ENCODE peak calls at places on chromosomes 3 and 15, in four cellular contexts. One of them, this sample, is unnamed.

GRCh38 chr3:184230603-184231528 is 1.5 kb downstream of the VWA5B2 start:
- DNase-seq in K562: no peak
- DNase-seq in SK-N-SH: peak; percentile 63
- DNase-seq in GM12878: no peak
- DNase-seq in this sample: peak; percentile 48

GRCh38 chr3:98545940-98546339 is 14.2 kb downstream of the GPR15 start:
- DNase-seq in K562: no peak
- DNase-seq in GM12878: no peak
- DNase-seq in SK-N-SH: no peak
- DNase-seq in this sample: no peak

GRCh38 chr15:74725241-74725774 is at the start of gene CYP1A1:
- DNase-seq in K562: no peak
- DNase-seq in GM12878: no peak
- DNase-seq in SK-N-SH: peak; percentile 69
- DNase-seq in this sample: peak; percentile 62

GRCh38 chr3:29384640-29385039 is 103.8 kb downstream of the RBMS3 start:
- DNase-seq in SK-N-SH: peak; percentile 34
- DNase-seq in GM12878: no peak
- DNase-seq in K562: no peak
- DNase-seq in this sample: no peak

GRCh38 chr3:146380052-146380451 is 89.3 kb downstream of the PLSCR2 start:
- DNase-seq in K562: no peak
- DNase-seq in SK-N-SH: no peak
- DNase-seq in GM12878: no peak
- DNase-seq in this sample: no peak

GRCh38 chr15:31439328-31439727 is 112.7 kb downstream of the KLF13 start:
- DNase-seq in SK-N-SH: no peak
- DNase-seq in GM12878: no peak
- DNase-seq in K562: peak; percentile 43
- DNase-seq in this sample: peak; percentile 48

GRCh38 chr3:133942761-133943535 is 47.3 kb upstream of the RAB6B start:
- DNase-seq in K562: no peak
- DNase-seq in GM12878: no peak
- DNase-seq in SK-N-SH: no peak
- DNase-seq in this sample: no peak

GRCh38 chr15:66838671-66839239 is 136.7 kb downstream of the SMAD6 start:
- DNase-seq in SK-N-SH: peak; percentile 69
- DNase-seq in GM12878: no peak
- DNase-seq in K562: peak; percentile 61
- DNase-seq in this sample: no peak

GRCh38 chr3:32366638-32367368 is 24.9 kb upstream of the CMTM7 start:
- DNase-seq in SK-N-SH: no peak
- DNase-seq in K562: no peak
- DNase-seq in GM12878: no peak
- DNase-seq in this sample: no peak

GRCh38 chr3:126154391-126155279 is 25.8 kb downstream of the ALDH1L1 start:
- DNase-seq in GM12878: no peak
- DNase-seq in K562: no peak
- DNase-seq in SK-N-SH: no peak
- DNase-seq in this sample: no peak

GRCh38 chr3:29642393-29643033 is 361.6 kb downstream of the RBMS3 start:
- DNase-seq in GM12878: no peak
- DNase-seq in K562: no peak
- DNase-seq in SK-N-SH: peak; percentile 17
- DNase-seq in this sample: no peak

GRCh38 chr3:189292667-189293478 is 121.1 kb downstream of the TPRG1 start:
- DNase-seq in SK-N-SH: no peak
- DNase-seq in K562: no peak
- DNase-seq in GM12878: no peak
- DNase-seq in this sample: no peak

GRCh38 chr15:80684697-80685096 is 10.4 kb upstream of the ABHD17C start:
- DNase-seq in K562: no peak
- DNase-seq in GM12878: no peak
- DNase-seq in SK-N-SH: no peak
- DNase-seq in this sample: no peak

GRCh38 chr3:83968386-83968785 is 990.4 kb upstream of the CADM2 start:
- DNase-seq in SK-N-SH: no peak
- DNase-seq in K562: no peak
- DNase-seq in GM12878: no peak
- DNase-seq in this sample: no peak

GRCh38 chr3:147372525-147373027 is 33.8 kb downstream of the ZIC4 start:
- DNase-seq in SK-N-SH: no peak
- DNase-seq in GM12878: no peak
- DNase-seq in K562: no peak
- DNase-seq in this sample: no peak

GRCh38 chr15:89781055-89781454 is 4.9 kb downstream of the MESP2 start:
- DNase-seq in GM12878: no peak
- DNase-seq in SK-N-SH: no peak
- DNase-seq in K562: no peak
- DNase-seq in this sample: no peak

GRCh38 chr3:124599779-124600693 is 130.2 kb upstream of the UMPS start:
- DNase-seq in SK-N-SH: no peak
- DNase-seq in K562: no peak
- DNase-seq in GM12878: no peak
- DNase-seq in this sample: no peak

GRCh38 chr3:185225523-185225922 is 28.3 kb downstream of the EHHADH start:
- DNase-seq in GM12878: no peak
- DNase-seq in K562: no peak
- DNase-seq in SK-N-SH: no peak
- DNase-seq in this sample: no peak

GRCh38 chr3:69016901-69017300 is 3.4 kb upstream of the EOGT start:
- DNase-seq in K562: no peak
- DNase-seq in GM12878: no peak
- DNase-seq in SK-N-SH: no peak
- DNase-seq in this sample: no peak

GRCh38 chr3:2714856-2715255 is 395.3 kb downstream of the IL5RA start:
- DNase-seq in K562: no peak
- DNase-seq in SK-N-SH: no peak
- DNase-seq in GM12878: no peak
- DNase-seq in this sample: no peak

GRCh38 chr3:127485396-127486170 is 105.0 kb downstream of the TPRA1 start:
- DNase-seq in K562: no peak
- DNase-seq in GM12878: no peak
- DNase-seq in SK-N-SH: no peak
- DNase-seq in this sample: no peak

GRCh38 chr3:186432944-186433732 is 71.1 kb upstream of the DGKG start:
- DNase-seq in K562: no peak
- DNase-seq in GM12878: no peak
- DNase-seq in SK-N-SH: no peak
- DNase-seq in this sample: no peak

GRCh38 chr3:186421946-186422345 is 59.9 kb upstream of the DGKG start:
- DNase-seq in K562: no peak
- DNase-seq in GM12878: no peak
- DNase-seq in SK-N-SH: no peak
- DNase-seq in this sample: no peak

GRCh38 chr3:186432189-186432588 is 70.2 kb upstream of the DGKG start:
- DNase-seq in K562: no peak
- DNase-seq in GM12878: no peak
- DNase-seq in SK-N-SH: peak; percentile 62
- DNase-seq in this sample: no peak

GRCh38 chr3:186425788-186426730 is 64.0 kb upstream of the DGKG start:
- DNase-seq in SK-N-SH: no peak
- DNase-seq in GM12878: no peak
- DNase-seq in K562: peak; percentile 34
- DNase-seq in this sample: no peak

GRCh38 chr3:186427627-186428026 is 65.6 kb upstream of the DGKG start:
- DNase-seq in K562: no peak
- DNase-seq in SK-N-SH: peak; percentile 34
- DNase-seq in GM12878: no peak
- DNase-seq in this sample: no peak
- TF ChIP-seq USF1 in K562: no peak
- TF ChIP-seq USF1 in SK-N-SH: no peak
- TF ChIP-seq USF1 in GM12878: no peak
- TF ChIP-seq USF1 in this sample: no peak

DNA sequence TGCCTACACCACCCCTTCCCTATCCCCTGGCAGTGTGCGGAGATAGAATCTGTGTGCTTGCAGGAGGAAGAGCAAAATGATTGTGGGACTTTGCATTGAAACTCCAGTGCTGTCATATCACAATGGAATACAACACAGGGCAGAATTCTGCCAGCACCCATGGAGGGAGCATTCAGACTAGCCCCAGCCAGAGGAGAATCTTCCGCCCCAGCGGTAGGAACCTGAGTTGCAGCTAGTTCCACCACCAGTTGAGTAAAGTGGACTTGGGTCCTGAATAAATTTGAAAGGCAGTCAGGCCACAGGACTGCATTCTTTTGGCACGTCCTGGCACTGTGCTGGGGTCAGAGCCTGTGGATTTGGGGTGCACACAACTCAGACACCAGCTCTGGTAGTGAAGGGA is 27.5 kb downstream of the NCBP2 start:
- DNase-seq in GM12878: no peak
- DNase-seq in K562: no peak
- DNase-seq in SK-N-SH: no peak
- DNase-seq in this sample: peak; percentile 28
- TF ChIP-seq USF1 in GM12878: no peak
- TF ChIP-seq USF1 in K562: no peak
- TF ChIP-seq USF1 in SK-N-SH: no peak
- TF ChIP-seq USF1 in this sample: no peak

GRCh38 chr3:10962481-10963036 is 30.0 kb upstream of the SLC6A1 start:
- DNase-seq in GM12878: no peak
- DNase-seq in K562: no peak
- DNase-seq in SK-N-SH: no peak
- DNase-seq in this sample: no peak
- TF ChIP-seq USF1 in GM12878: no peak
- TF ChIP-seq USF1 in K562: no peak
- TF ChIP-seq USF1 in SK-N-SH: no peak
- TF ChIP-seq USF1 in this sample: no peak

GRCh38 chr3:55331524-55331923 is 155.6 kb downstream of the WNT5A start:
- DNase-seq in GM12878: no peak
- DNase-seq in SK-N-SH: no peak
- DNase-seq in K562: no peak
- DNase-seq in this sample: no peak

GRCh38 chr3:55332191-55332590 is 154.9 kb downstream of the WNT5A start:
- DNase-seq in K562: no peak
- DNase-seq in SK-N-SH: no peak
- DNase-seq in GM12878: no peak
- DNase-seq in this sample: no peak

GRCh38 chr3:55330756-55331155 is 156.3 kb downstream of the WNT5A start:
- DNase-seq in GM12878: no peak
- DNase-seq in K562: no peak
- DNase-seq in SK-N-SH: no peak
- DNase-seq in this sample: no peak

GRCh38 chr3:55333923-55334322 is 153.2 kb downstream of the WNT5A start:
- DNase-seq in K562: no peak
- DNase-seq in GM12878: no peak
- DNase-seq in SK-N-SH: no peak
- DNase-seq in this sample: no peak

DNA sequence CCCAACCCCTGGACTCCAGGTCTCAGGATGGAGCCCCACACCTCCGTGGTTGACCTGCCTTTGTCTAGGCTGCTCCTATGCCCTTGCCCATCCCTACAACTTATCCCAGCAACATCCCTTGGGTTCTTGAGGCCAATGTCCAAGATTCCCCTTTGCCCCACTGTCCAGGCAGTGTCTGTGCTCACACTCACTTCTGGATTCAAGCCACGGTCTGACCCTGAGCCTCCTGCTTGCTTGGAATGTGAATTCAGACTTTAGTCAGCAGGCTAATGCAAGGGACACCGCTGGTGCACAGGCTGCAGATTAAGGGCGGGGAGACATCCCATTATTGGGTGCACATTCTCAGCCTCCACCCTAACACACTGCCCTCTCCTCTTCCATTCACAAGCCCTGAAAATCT is 154.1 kb downstream of the WNT5A start:
- DNase-seq in K562: no peak
- DNase-seq in SK-N-SH: no peak
- DNase-seq in GM12878: no peak
- DNase-seq in this sample: no peak
- TF ChIP-seq USF1 in K562: no peak
- TF ChIP-seq USF1 in SK-N-SH: no peak
- TF ChIP-seq USF1 in GM12878: no peak
- TF ChIP-seq USF1 in this sample: no peak

GRCh38 chr15:64782751-64783150 is 7.4 kb upstream of the RBPMS2 start:
- DNase-seq in SK-N-SH: no peak
- DNase-seq in K562: no peak
- DNase-seq in GM12878: no peak
- DNase-seq in this sample: no peak

GRCh38 chr15:64779024-64779423 is 3.6 kb upstream of the RBPMS2 start:
- DNase-seq in SK-N-SH: no peak
- DNase-seq in K562: no peak
- DNase-seq in GM12878: no peak
- DNase-seq in this sample: no peak

GRCh38 chr15:64779630-64780029 is 4.2 kb upstream of the RBPMS2 start:
- DNase-seq in K562: no peak
- DNase-seq in SK-N-SH: no peak
- DNase-seq in GM12878: no peak
- DNase-seq in this sample: no peak

GRCh38 chr15:64781299-64781698 is 5.9 kb upstream of the RBPMS2 start:
- DNase-seq in GM12878: no peak
- DNase-seq in SK-N-SH: no peak
- DNase-seq in K562: no peak
- DNase-seq in this sample: no peak

DNA sequence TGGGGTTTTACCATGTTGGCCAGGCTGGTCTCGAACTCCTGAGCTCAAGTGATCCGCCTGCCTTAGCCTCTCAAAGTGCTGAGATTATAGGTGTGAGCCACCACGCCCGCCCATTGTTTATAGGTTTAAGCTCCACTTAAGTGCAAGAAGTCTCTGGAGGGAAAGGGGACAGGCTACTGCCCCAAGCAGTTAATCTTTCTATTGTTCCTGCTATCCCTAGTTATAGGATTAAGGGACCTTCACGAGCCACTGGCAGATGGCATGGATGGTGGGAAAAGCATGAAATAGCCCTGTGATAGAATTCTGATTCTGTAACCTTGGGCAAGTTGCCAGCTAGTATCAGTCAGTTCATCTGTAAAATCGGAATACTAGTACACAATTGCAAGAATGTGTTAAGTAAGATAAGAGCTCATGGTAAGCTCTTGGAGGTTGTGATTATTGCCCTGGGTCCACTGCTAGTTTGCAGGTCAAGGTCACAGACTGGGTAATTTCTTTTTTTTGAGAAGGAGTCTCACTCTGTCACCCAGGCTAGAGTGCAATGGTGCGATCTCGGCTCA is 5.3 kb upstream of the RBPMS2 start:
- DNase-seq in SK-N-SH: no peak
- DNase-seq in K562: no peak
- DNase-seq in GM12878: no peak
- DNase-seq in this sample: no peak
- TF ChIP-seq USF1 in SK-N-SH: no peak
- TF ChIP-seq USF1 in K562: no peak
- TF ChIP-seq USF1 in GM12878: no peak
- TF ChIP-seq USF1 in this sample: no peak

GRCh38 chr3:52453496-52454234 is at the start of gene TNNC1:
- DNase-seq in K562: no peak
- DNase-seq in GM12878: no peak
- DNase-seq in SK-N-SH: no peak
- DNase-seq in this sample: no peak
- TF ChIP-seq USF1 in K562: no peak
- TF ChIP-seq USF1 in GM12878: no peak
- TF ChIP-seq USF1 in SK-N-SH: no peak
- TF ChIP-seq USF1 in this sample: no peak